ENCODE peak calls at places on chromosomes 4 and X, in six cellular contexts. O is stimulated activated naive CD8-positive, alpha-beta T cell treated with anti-CD3 and anti-CD28 coated beads, Interleukin-15, amount 100 ng/mL, for 72 hours; N is glutamatergic neuron; W is heart right ventricle; C is CD4-positive, alpha-beta T cell; Y is activated CD4-positive, alpha-beta T cell treated with anti-CD3 and anti-CD28 coated beads for 24 hours. V is an unnamed sample.

GRCh38 chrX:150898343-150899190 is at the start of gene CD99L2:
- DNase-seq in Y (peak), O (peak), W (peak), C (peak), N (peak), V (peak)

GRCh38 chrX:154093965-154094364 is 3.6 kb downstream of the MECP2 start:
- DNase-seq in Y (no peak), N (no peak), O (no peak), C (no peak), W (no peak), V (no peak)

GRCh38 chrX:154735695-154736393 is 15.0 kb downstream of the GAB3 start:
- DNase-seq in C (no peak), W (peak), O (no peak), Y (no peak), N (no peak), V (peak)

GRCh38 chr4:168679397-168680176 is 182.7 kb downstream of the PALLD start:
- DNase-seq in N (no peak), W (no peak), O (no peak), Y (no peak), C (no peak), V (peak)

GRCh38 chr4:17063870-17064269 is 165.4 kb upstream of the LDB2 start:
- DNase-seq in W (no peak), N (no peak), C (no peak), Y (no peak), O (no peak), V (no peak)

GRCh38 chr4:150656882-150657281 is 74.9 kb downstream of the MAB21L2 start:
- DNase-seq in O (no peak), W (no peak), Y (no peak), N (no peak), C (no peak), V (no peak)

GRCh38 chrX:74133156-74133796 is 170.7 kb upstream of the ZCCHC13 start:
- DNase-seq in Y (no peak), N (no peak), C (no peak), W (no peak), O (peak), V (peak)

GRCh38 chr4:188435381-188435780 is 296.1 kb downstream of the TRIML1 start:
- DNase-seq in N (no peak), C (no peak), Y (no peak), W (no peak), O (no peak), V (no peak)

GRCh38 chr4:169361741-169362140 is 91.0 kb upstream of the SH3RF1 start:
- DNase-seq in W (no peak), Y (no peak), O (no peak), N (no peak), C (no peak), V (no peak)

GRCh38 chr4:123288309-123289025 is 108.1 kb upstream of the SPRY1 start:
- DNase-seq in Y (no peak), N (no peak), C (no peak), W (no peak), O (no peak), V (no peak)

GRCh38 chr4:678765-679481 is 4.6 kb downstream of the MYL5 start:
- DNase-seq in C (no peak), O (no peak), N (no peak), Y (no peak), W (no peak), V (no peak)

GRCh38 chr4:135927651-135928050 is 1604.6 kb downstream of the PCDH18 start:
- DNase-seq in O (no peak), C (no peak), N (no peak), W (no peak), Y (no peak), V (peak)

GRCh38 chr4:25860586-25861421 is 2.0 kb downstream of the SEL1L3 start:
- DNase-seq in Y (no peak), W (no peak), C (no peak), O (no peak), N (no peak), V (peak)

GRCh38 chr4:7017446-7018048 is 25.6 kb upstream of the TADA2B start:
- DNase-seq in W (no peak), Y (no peak), O (no peak), N (no peak), C (no peak), V (no peak)

GRCh38 chr4:15034071-15034764 is 31.9 kb downstream of the CPEB2 start:
- DNase-seq in N (no peak), W (no peak), O (no peak), Y (no peak), C (no peak), V (peak)

GRCh38 chr4:86117781-86118302 is 242.0 kb downstream of the MAPK10 start:
- DNase-seq in N (no peak), O (no peak), C (no peak), W (no peak), Y (no peak), V (peak)

GRCh38 chr4:169927280-169927679 is 98.9 kb downstream of the MFAP3L start:
- DNase-seq in O (no peak), C (no peak), W (no peak), N (no peak), Y (no peak), V (no peak)

GRCh38 chr4:104915864-104916263 is 230.8 kb upstream of the TET2 start:
- DNase-seq in W (no peak), O (no peak), C (no peak), Y (no peak), N (no peak), V (no peak)

GRCh38 chr4:108519911-108520310 is 100.5 kb upstream of the RPL34 start:
- DNase-seq in O (no peak), N (no peak), W (no peak), Y (no peak), C (no peak), V (no peak)

GRCh38 chr4:8383451-8384160 is 56.9 kb downstream of the ACOX3 start:
- DNase-seq in C (no peak), W (no peak), N (no peak), O (no peak), Y (no peak), V (no peak)

GRCh38 chr4:113452868-113453620 is 308.5 kb downstream of the CAMK2D start:
- DNase-seq in Y (no peak), N (no peak), W (no peak), C (no peak), O (no peak), V (peak)

GRCh38 chr4:83272900-83273299 is 11.7 kb downstream of the COQ2 start:
- DNase-seq in C (no peak), W (no peak), N (no peak), O (no peak), Y (no peak), V (no peak)

GRCh38 chrX:10239611-10240064 is 82.9 kb downstream of the CLCN4 start:
- DNase-seq in Y (no peak), O (no peak), W (no peak), N (no peak), C (no peak), V (peak)

GRCh38 chr4:3308691-3309090 is 15.9 kb downstream of the RGS12 start:
- DNase-seq in O (no peak), N (no peak), Y (no peak), W (no peak), C (no peak), V (no peak)

GRCh38 chr4:2443061-2443730 is 24.4 kb downstream of the CFAP99 start:
- DNase-seq in C (no peak), O (no peak), Y (no peak), N (no peak), W (no peak), V (no peak)

GRCh38 chrX:14354541-14354940 is 174.8 kb upstream of the GLRA2 start:
- DNase-seq in W (no peak), Y (no peak), O (no peak), C (no peak), N (no peak), V (no peak)

GRCh38 chrX:1242901-1243402 is 25.7 kb upstream of the CSF2RA start:
- DNase-seq in W (no peak), N (no peak), Y (no peak), C (peak), O (peak), V (peak)

GRCh38 chr4:25075129-25075528 is 44.4 kb upstream of the LGI2 start:
- DNase-seq in N (no peak), C (no peak), O (no peak), W (no peak), Y (no peak), V (no peak)